ENCODE peak calls at places on chromosome 19, in four cellular contexts. T is cardiac muscle cell, B is HFF-Myc, Y is midbrain. Z is an unnamed sample.

GRCh38 chr19:3276341-3276799 is 51.9 kb downstream of the CELF5 start:
- DNase-seq in T (no peak), B (no peak), Y (no peak), Z (peak)

GRCh38 chr19:12064266-12065099 is at the start of gene ZNF844:
- DNase-seq in T (peak), B (no peak), Y (peak), Z (peak)

GRCh38 chr19:2271516-2272103 is 10.4 kb downstream of the PEAK3 start:
- DNase-seq in T (peak), B (no peak), Y (no peak), Z (peak)

GRCh38 chr19:50313812-50314536 is 15.2 kb downstream of the KCNC3 start:
- DNase-seq in T (no peak), B (no peak), Y (no peak), Z (peak)

GRCh38 chr19:5903054-5903501 is 512 bp downstream of the NDUFA11 start:
- DNase-seq in T (peak), B (no peak), Y (no peak), Z (no peak)

GRCh38 chr19:35710784-35711723 is 6.7 kb downstream of the ZBTB32 start:
- DNase-seq in T (no peak), B (no peak), Y (no peak), Z (no peak)

GRCh38 chr19:6772028-6772865 is at the start of gene VAV1:
- DNase-seq in T (no peak), B (no peak), Y (peak), Z (no peak)

GRCh38 chr19:10431254-10431942 is 11.1 kb downstream of the PDE4A start:
- DNase-seq in T (peak), B (no peak), Y (no peak), Z (no peak)

GRCh38 chr19:5137571-5138124 is 168.7 kb downstream of the KDM4B start:
- DNase-seq in T (no peak), B (no peak), Y (no peak), Z (no peak)